ENCODE peak calls at places on chromosomes 7 and 10, in six cellular contexts. T, A, O, V, M and Z are unnamed samples. For H3K4me1 and H3K27me3, the result is how much of the 10 kb centered on the place peaks cover.

GRCh38 chr7:152862033-152862432 is 102.5 kb downstream of the ACTR3B start:
- DNase-seq in T (no peak), A (no peak), M (no peak), V (no peak), O (no peak), Z (no peak)

GRCh38 chr10:89115876-89116627 is 91.1 kb downstream of the CH25H start:
- DNase-seq in T (no peak), V (no peak), A (no peak), O (peak), M (no peak), Z (no peak)

GRCh38 chr7:15399446-15399845 is 162.4 kb downstream of the AGMO start:
- DNase-seq in T (no peak), V (no peak), M (no peak), A (no peak), O (no peak), Z (no peak)

GRCh38 chr7:84196007-84196551 is 1.5 kb upstream of the SEMA3A start:
- DNase-seq in T (no peak), O (no peak), A (no peak), V (no peak), M (no peak), Z (no peak)

GRCh38 chr10:60290558-60290957 is 99.1 kb downstream of the ANK3 start:
- DNase-seq in V (no peak), A (no peak), M (no peak), O (no peak), T (no peak), Z (peak)

GRCh38 chr10:121900443-121901174 is 27.2 kb downstream of the ATE1 start:
- DNase-seq in O (peak), V (no peak), M (no peak), T (no peak), A (no peak), Z (peak)

GRCh38 chr10:91551856-91552255 is 81.0 kb downstream of the PPP1R3C start:
- DNase-seq in V (peak), A (no peak), M (no peak), T (no peak), O (peak), Z (peak)

GRCh38 chr10:46555366-46555712 is 1.1 kb downstream of the GPRIN2 start:
- DNase-seq in O (no peak), M (peak), A (no peak), T (peak), V (no peak), Z (peak)

GRCh38 chr10:124741281-124741921 is 2.8 kb downstream of the FAM53B start:
- DNase-seq in M (peak), O (peak), A (peak), V (peak), T (peak), Z (peak)

GRCh38 chr7:130113887-130114286 is 43.6 kb downstream of the KLHDC10 start:
- DNase-seq in A (no peak), M (no peak), V (no peak), O (no peak), T (no peak), Z (no peak)

GRCh38 chr10:7260412-7260900 is 150.4 kb downstream of the SFMBT2 start:
- DNase-seq in A (no peak), V (peak), T (peak), M (peak), O (peak), Z (peak)

GRCh38 chr10:77247076-77247561 is 390.5 kb downstream of the KCNMA1 start:
- DNase-seq in O (no peak), V (no peak), A (no peak), T (no peak), M (peak), Z (no peak)

GRCh38 chr10:89092439-89092838 is 101.8 kb downstream of the FAS start:
- DNase-seq in T (no peak), A (no peak), O (no peak), M (no peak), V (no peak), Z (no peak)

GRCh38 chr7:64999165-65000004 is 7.1 kb downstream of the ERV3-1 start:
- DNase-seq in O (no peak), M (peak), V (no peak), A (no peak), T (no peak), Z (no peak)

GRCh38 chr10:114957673-114958072 is 19.7 kb downstream of the TRUB1 start:
- DNase-seq in T (no peak), V (no peak), A (no peak), O (no peak), M (no peak), Z (no peak)

GRCh38 chr10:93072225-93072712 is 1.4 kb upstream of the CYP26A1 start:
- DNase-seq in O (no peak), T (no peak), A (no peak), V (no peak), M (no peak), Z (no peak)

GRCh38 chr10:132394936-132395703 is 1.9 kb upstream of the PWWP2B start:
- DNase-seq in V (no peak), A (no peak), T (peak), M (peak), O (no peak), Z (no peak)

GRCh38 chr7:36475371-36475770 is 85.7 kb downstream of the ANLN start:
- DNase-seq in T (no peak), V (no peak), A (no peak), M (no peak), O (no peak), Z (no peak)

GRCh38 chr10:24894309-24894708 is 58.1 kb downstream of the PRTFDC1 start:
- DNase-seq in A (no peak), O (no peak), M (no peak), T (no peak), V (no peak), Z (no peak)

GRCh38 chr10:122170802-122171201 is 100.3 kb upstream of the BTBD16 start:
- DNase-seq in V (no peak), O (no peak), A (no peak), T (no peak), M (no peak), Z (no peak)

GRCh38 chr7:131509087-131509486 is 47.3 kb downstream of the PODXL start:
- DNase-seq in T (no peak), V (no peak), A (no peak), O (no peak), M (no peak), Z (no peak)

GRCh38 chr7:72099784-72100183 is 312.4 kb downstream of the CALN1 start:
- DNase-seq in V (no peak), O (no peak), T (no peak), A (no peak), M (no peak), Z (no peak)

GRCh38 chr10:18666810-18667209 is 7.6 kb downstream of the ARL5B start:
- DNase-seq in V (no peak), O (no peak), M (no peak), T (no peak), A (no peak), Z (no peak)

GRCh38 chr10:59960751-59961150 is 54.4 kb upstream of the CCDC6 start:
- DNase-seq in A (no peak), O (no peak), V (no peak), T (no peak), M (no peak), Z (no peak)

GRCh38 chr7:36264123-36264916 is 111.3 kb downstream of the EEPD1 start:
- DNase-seq in O (no peak), V (no peak), T (peak), A (no peak), M (no peak), Z (no peak)

GRCh38 chr7:124779194-124779593 is 13.6 kb upstream of the GPR37 start:
- DNase-seq in O (no peak), T (no peak), V (no peak), M (no peak), A (no peak), Z (no peak)

GRCh38 chr10:53487019-53487983 is 714.7 kb upstream of the MBL2 start:
- DNase-seq in A (no peak), O (no peak), T (peak), V (no peak), M (no peak), Z (peak)

GRCh38 chr7:21256310-21256877 is 171.5 kb upstream of the SP4 start:
- DNase-seq in V (no peak), M (peak), O (peak), A (no peak), T (no peak), Z (peak)

GRCh38 chr7:92685146-92686042 is 95.2 kb upstream of the FAM133B start:
- DNase-seq in T (no peak), V (no peak), O (no peak), M (no peak), A (peak), Z (no peak)

GRCh38 chr7:22043367-22043766 is 97.7 kb upstream of the CDCA7L start:
- DNase-seq in A (no peak), V (no peak), M (no peak), O (no peak), T (no peak), Z (no peak)

GRCh38 chr10:131774618-131775443 is 126.0 kb upstream of the PPP2R2D start:
- DNase-seq in V (no peak), O (no peak), M (no peak), T (peak), A (no peak), Z (no peak)

GRCh38 chr10:69685802-69686585 is 55.9 kb downstream of the FAM241B start:
- DNase-seq in M (no peak), O (no peak), V (peak), A (no peak), T (peak), Z (peak)

GRCh38 chr7:55552320-55553086 is 19.8 kb downstream of the VOPP1 start:
- DNase-seq in V (peak), O (no peak), T (no peak), M (no peak), A (no peak), Z (peak)

GRCh38 chr10:654647-654996 is 34.8 kb downstream of the DIP2C start:
- DNase-seq in V (no peak), T (no peak), A (no peak), O (no peak), M (no peak), Z (no peak)
- H3K4me1 ChIP-seq in V (under half), T (half or more), A (under half), O (under half), M (under half), Z (under half)

GRCh38 chr7:139523988-139524815 is 717 bp downstream of the CLEC2L start:
- DNase-seq in A (no peak), T (no peak), V (no peak), O (no peak), M (no peak), Z (no peak)
- H3K27me3 ChIP-seq in A (under half), T (under half), V (under half), O (under half), M (under half), Z (under half)

DNA sequence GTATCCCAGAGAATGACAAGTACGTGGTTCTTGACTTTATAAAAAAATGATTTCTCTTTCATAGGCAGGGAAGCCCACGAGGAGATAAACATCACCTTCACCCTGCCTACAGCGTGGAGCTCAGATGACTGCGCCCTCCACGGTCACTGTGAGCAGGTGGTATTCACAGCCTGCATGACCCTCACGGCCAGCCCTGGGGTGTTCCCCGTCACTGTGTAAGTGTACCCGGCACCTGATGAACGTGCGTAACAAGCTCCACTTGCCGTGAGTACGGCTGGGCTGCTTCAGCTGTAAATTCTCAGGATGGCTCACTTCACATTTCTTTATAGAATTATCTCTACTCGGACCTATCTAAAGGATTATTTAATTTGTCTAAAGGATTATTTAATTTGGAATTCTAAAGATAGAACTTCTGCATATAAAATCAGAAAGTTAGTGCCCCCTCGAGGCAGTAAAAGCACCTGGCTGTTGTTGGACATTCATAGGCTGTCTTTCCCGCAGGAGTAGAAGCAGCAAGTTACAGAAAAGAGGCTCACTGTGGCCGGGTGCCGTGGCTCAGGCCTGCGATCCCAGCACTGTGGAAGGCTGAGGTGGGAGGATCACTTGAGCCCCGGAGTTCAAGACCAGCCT is 27.6 kb downstream of the TMEM248 start:
- DNase-seq in A (no peak), T (no peak), V (no peak), O (no peak), M (no peak), Z (no peak)
- TF ChIP-seq CTCF in A (no peak), T (no peak), V (no peak), O (no peak), M (no peak), Z (peak)

GRCh38 chr7:46390042-46390441 is 469.0 kb upstream of the IGFBP3 start:
- DNase-seq in O (no peak), T (no peak), V (no peak), M (no peak), A (no peak), Z (no peak)

GRCh38 chr7:46385662-46386309 is 464.7 kb upstream of the IGFBP3 start:
- DNase-seq in A (no peak), T (no peak), O (no peak), V (no peak), M (no peak), Z (no peak)

GRCh38 chr7:46389131-46389530 is 468.1 kb upstream of the IGFBP3 start:
- DNase-seq in A (no peak), T (no peak), O (no peak), M (no peak), V (no peak), Z (no peak)

GRCh38 chr7:46386428-46387399 is 465.6 kb upstream of the IGFBP3 start:
- DNase-seq in A (no peak), T (no peak), V (no peak), O (no peak), M (no peak), Z (no peak)

DNA sequence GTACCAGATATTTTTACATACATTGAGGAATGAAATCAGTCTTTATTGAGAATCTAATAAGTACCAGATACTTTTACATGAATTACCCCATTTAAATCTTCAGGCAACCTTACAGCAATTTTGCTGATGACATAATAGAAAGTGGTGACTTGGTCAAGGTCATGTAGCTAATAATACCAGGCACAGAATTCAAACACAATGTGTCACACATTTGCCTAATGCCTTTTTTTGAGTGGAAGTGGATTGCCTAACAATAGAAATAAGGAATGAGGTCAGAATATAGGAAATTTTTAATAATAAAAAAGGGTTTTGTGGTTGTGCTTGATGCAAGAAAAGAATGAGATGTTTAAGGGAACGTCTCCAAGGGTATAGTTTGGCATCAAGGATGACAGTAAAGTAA is 466.6 kb upstream of the IGFBP3 start:
- DNase-seq in M (no peak), V (no peak), O (no peak), T (no peak), A (no peak), Z (no peak)
- H3K4me1 ChIP-seq in M (under half), V (under half), O (under half), T (under half), A (under half), Z (under half)

DNA sequence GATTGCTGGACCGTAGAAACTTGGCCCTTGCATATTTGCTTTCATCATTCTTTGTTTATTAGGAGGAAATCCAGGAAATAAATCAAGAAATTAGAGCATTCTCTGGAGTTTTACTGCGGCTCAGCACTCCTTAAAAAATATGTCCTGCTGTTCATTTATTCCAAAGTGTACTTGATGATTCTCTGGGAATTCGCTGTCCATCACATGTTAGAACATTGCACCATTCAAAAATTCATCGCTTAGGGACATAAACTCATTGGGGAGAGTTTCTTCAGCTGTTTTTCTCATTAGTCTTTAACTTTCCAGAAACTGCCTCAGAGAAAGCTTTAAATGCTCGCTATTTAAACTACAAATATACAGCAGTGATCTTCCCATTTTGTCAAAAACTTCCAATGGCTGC is 263.9 kb upstream of the CDC14C start:
- DNase-seq in O (no peak), T (no peak), M (no peak), A (no peak), V (no peak), Z (no peak)
- H3K27me3 ChIP-seq in O (under half), T (under half), M (under half), A (under half), V (under half), Z (under half)

DNA sequence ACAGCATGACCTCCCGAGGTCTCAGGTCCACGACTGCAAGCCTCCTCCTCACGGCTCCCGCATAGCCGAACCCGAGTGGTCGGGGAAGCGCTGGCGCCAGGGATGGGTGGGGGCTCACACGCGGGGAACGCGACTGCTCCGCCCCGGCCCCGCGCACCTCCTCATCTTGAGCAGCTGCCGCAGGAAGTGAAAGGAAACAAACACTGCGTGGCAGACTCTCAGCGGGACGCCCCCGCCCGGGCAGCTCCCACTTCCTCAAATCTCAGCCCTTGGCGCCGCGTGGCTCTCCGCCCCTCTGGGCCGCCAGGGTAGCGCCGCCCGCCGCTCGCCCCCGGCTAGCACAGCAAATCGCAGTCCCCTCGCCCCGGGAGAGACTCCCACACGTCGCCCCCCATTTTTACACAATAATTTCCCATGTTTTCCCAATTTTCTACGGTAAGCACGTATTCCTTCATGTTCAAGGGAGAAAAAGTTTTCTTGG is at the start of gene TMEM243:
- DNase-seq in T (peak), V (peak), M (peak), A (peak), O (no peak), Z (peak)
- TF ChIP-seq CTCF in T (no peak), V (no peak), M (no peak), A (peak), O (peak), Z (peak)

DNA sequence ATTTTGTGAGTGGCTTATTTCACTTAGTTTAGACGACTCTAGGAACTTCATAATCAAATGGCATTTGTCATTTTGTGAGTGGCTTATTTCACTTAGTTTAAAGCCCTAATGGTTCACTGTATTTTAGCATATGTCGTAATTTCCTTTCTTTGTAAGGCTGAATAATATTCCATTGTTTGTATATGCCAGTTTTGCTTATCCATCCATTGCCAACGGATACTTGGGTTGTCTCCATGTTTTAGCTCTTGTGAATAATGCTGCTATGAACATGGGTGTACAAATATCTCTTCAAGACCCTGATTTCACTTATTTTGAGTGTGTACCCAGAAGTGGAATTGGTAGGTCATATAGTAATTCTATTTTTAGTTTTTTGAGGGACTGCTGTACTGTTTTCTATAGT is 31.8 kb downstream of the DOCK1 start:
- DNase-seq in T (no peak), O (no peak), M (no peak), V (no peak), A (no peak), Z (no peak)
- H3K4me1 ChIP-seq in T (under half), O (under half), M (under half), V (under half), A (under half), Z (under half)

GRCh38 chr10:97771913-97772823 is at the start of gene SFRP5:
- DNase-seq in M (no peak), A (no peak), V (no peak), O (no peak), T (no peak), Z (no peak)
- H3K27me3 ChIP-seq in M (under half), A (under half), V (under half), O (under half), T (under half), Z (under half)

DNA sequence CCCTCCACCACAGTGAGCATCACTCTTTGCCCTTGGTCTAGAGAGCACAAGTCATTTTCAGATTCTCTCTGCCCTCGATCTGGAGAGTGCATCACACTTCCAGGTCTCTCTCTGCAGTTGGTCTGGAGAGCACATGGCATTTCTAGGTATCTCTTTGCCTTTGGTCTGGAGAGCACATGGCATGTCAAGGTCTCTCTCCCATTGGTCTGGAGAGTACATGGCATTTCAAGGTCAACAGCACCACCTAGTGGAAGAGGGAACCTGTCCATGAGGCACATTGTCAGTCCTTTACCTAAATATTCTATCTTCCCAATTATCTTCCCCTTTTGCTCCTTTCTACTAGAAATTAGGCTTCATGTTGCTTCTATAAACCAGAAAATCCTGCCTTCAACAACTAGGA is 1139.4 kb downstream of the XPNPEP1 start:
- DNase-seq in O (peak), T (no peak), M (no peak), A (no peak), V (no peak), Z (peak)
- TF ChIP-seq CTCF in O (peak), T (no peak), M (no peak), A (no peak), V (no peak), Z (peak)

GRCh38 chr10:62017141-62017870 is 115.8 kb downstream of the ARID5B start:
- DNase-seq in A (no peak), M (no peak), O (no peak), T (no peak), V (no peak), Z (no peak)
- H3K4me1 ChIP-seq in A (under half), M (under half), O (under half), T (half or more), V (under half), Z (under half)